ENCODE peak calls at places on chromosomes 16 and 17, in nine cellular contexts. N, M, S, D, C, T, F, V and Z are unnamed samples.

GRCh38 chr17:62705781-62706597 is 78.5 kb downstream of the MRC2 start:
- DNase-seq in N (peak; percentile 51), M (no peak), S (peak; percentile 64), D (no peak), C (peak; percentile 59), T (no peak), F (no peak), V (no peak), Z (no peak)

GRCh38 chr17:58239987-58240386 is 1.6 kb downstream of the LPO start:
- DNase-seq in N (no peak), M (no peak), S (no peak), D (no peak), C (no peak), T (no peak), F (no peak), V (no peak), Z (no peak)

GRCh38 chr17:83179811-83180210 is 100.4 kb downstream of the METRNL start:
- DNase-seq in N (no peak), M (peak; percentile 79), S (no peak), D (no peak), C (peak; percentile 48), T (no peak), F (no peak), V (no peak), Z (no peak)

GRCh38 chr17:78130439-78131101 is at the start of gene TMC8:
- DNase-seq in N (no peak), M (no peak), S (no peak), D (peak; percentile 51), C (no peak), T (peak; percentile 24), F (no peak), V (peak; percentile 96), Z (no peak)

GRCh38 chr17:81189670-81190530 is 23.9 kb upstream of the AATK start:
- DNase-seq in N (no peak), M (no peak), S (peak; percentile 49), D (no peak), C (no peak), T (no peak), F (no peak), V (no peak), Z (no peak)

GRCh38 chr16:3696425-3697218 is 20.7 kb downstream of the TRAP1 start:
- DNase-seq in N (no peak), M (no peak), S (no peak), D (peak; percentile 34), C (no peak), T (peak; percentile 59), F (no peak), V (no peak), Z (peak; percentile 69)

GRCh38 chr16:13134843-13135242 is 233.4 kb downstream of the SHISA9 start:
- DNase-seq in N (no peak), M (no peak), S (no peak), D (no peak), C (no peak), T (no peak), F (no peak), V (no peak), Z (no peak)

GRCh38 chr17:17728550-17729251 is 47.4 kb downstream of the RAI1 start:
- DNase-seq in N (no peak), M (no peak), S (no peak), D (peak; percentile 74), C (no peak), T (no peak), F (no peak), V (no peak), Z (no peak)

DNA sequence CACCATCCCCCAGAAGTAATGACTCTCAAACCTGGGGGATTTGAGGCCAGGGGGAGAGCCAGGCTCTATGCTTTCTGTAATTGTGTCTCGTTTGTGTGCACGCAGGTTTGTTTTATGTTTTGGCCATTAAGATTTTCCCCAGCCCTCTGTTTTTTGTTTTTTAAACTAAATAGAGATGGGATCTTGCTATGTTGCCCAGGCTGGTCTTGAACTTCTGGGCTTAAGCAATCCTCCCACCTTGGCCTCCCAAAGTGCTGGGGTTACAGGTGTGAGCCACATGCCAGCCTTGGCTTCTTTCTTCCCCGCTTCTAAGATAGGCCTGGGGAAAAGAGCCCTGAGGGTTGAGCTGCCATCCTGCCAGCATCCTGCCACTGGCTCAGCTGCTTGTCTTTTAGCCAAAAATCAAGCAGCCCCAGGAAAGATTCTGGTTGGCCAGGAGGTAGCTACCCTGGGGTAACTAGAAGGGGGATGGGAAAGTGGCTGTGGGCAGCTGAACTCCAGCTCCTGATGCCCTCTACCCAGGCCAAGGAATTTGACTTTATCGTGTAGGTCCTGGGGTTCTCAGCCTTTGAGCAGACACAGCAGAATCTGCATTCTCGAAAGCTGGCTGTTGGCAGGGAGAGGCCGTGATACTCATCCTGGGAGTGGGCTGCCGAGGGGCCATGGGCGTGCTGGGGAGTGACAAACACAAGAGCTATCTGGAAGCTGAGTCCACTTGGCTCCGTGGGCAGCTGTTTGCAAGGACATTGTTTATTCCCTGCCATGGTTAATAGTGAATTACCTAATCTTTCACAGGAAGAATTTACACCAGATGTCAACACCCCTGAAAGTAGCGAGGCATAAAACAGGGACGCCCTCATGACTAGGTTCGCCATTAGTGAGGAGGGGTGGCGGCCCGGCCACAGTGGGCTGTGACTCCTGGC is 18.5 kb downstream of the KDM8 start:
- DNase-seq in N (no peak), M (no peak), S (no peak), D (no peak), C (no peak), T (no peak), F (no peak), V (no peak), Z (no peak)
- H3K27ac ChIP-seq in N (no peak overlapping the region), M (peak overlapping the region; percentile 80), S (no peak overlapping the region), D (peak overlapping the region; percentile 73), C (peak overlapping the region; percentile 70), T (no peak overlapping the region), F (peak overlapping the region; percentile 8), V (no peak overlapping the region), Z (peak overlapping the region; percentile 34)

GRCh38 chr17:60390881-60391418 is 983 bp downstream of the USP32 start:
- DNase-seq in N (no peak), M (peak; percentile 92), S (no peak), D (peak; percentile 30), C (no peak), T (no peak), F (no peak), V (peak; percentile 32), Z (peak; percentile 29)

GRCh38 chr17:60391419-60392041 is 403 bp downstream of the USP32 start:
- DNase-seq in N (peak; percentile 17), M (no peak), S (peak; percentile 78), D (no peak), C (no peak), T (no peak), F (no peak), V (no peak), Z (no peak)

GRCh38 chr17:60392042-60392844 is at the start of gene USP32:
- DNase-seq in N (peak; percentile 95), M (peak; percentile 100), S (peak; percentile 99), D (peak; percentile 98), C (peak; percentile 99), T (peak; percentile 93), F (peak; percentile 97), V (peak; percentile 99), Z (peak; percentile 98)

GRCh38 chr17:60388742-60389141 is 3.2 kb downstream of the USP32 start:
- DNase-seq in N (no peak), M (no peak), S (peak; percentile 41), D (no peak), C (no peak), T (peak; percentile 34), F (no peak), V (no peak), Z (no peak)

DNA sequence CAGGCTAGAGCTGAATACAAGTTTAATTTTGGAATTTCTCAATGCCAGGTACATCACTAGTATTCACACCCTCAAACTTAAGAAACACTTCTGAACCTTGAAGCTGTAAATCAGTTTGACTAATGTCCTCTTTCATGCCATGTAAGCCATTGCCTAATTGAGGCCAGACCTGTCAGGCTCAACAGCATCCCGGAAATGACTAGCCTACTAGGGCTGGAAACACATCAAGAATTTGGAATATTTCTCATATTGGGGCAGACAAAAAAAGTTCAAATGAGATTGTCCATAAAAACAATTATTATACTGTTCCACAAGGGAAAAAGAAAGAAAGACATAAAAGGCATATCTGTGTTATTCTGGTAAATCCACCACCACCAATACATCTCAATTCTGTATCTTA is 1.7 kb downstream of the USP32 start:
- DNase-seq in N (no peak), M (no peak), S (no peak), D (no peak), C (no peak), T (no peak), F (no peak), V (peak; percentile 63), Z (no peak)
- TF ChIP-seq POLR2AphosphoS5 in N (no peak), M (no peak), S (no peak), D (peak; percentile 64), C (peak; percentile 65), T (no peak), F (peak; percentile 20), V (no peak), Z (peak; percentile 42)

GRCh38 chr16:31452631-31453106 is 6.6 kb upstream of the ARMC5 start:
- DNase-seq in N (no peak), M (no peak), S (peak; percentile 42), D (no peak), C (peak; percentile 58), T (peak; percentile 41), F (no peak), V (no peak), Z (no peak)
- H3K27ac ChIP-seq in N (no peak overlapping the region), M (peak overlapping the region; percentile 58), S (no peak overlapping the region), D (peak overlapping the region; percentile 61), C (peak overlapping the region; percentile 65), T (peak overlapping the region; percentile 71), F (peak overlapping the region; percentile 61), V (no peak overlapping the region), Z (peak overlapping the region; percentile 41)

GRCh38 chr16:75089486-75090202 is 26.9 kb downstream of the LDHD start:
- DNase-seq in N (no peak), M (no peak), S (peak; percentile 56), D (no peak), C (no peak), T (no peak), F (no peak), V (no peak), Z (no peak)

GRCh38 chr16:75088226-75088625 is 28.4 kb downstream of the LDHD start:
- DNase-seq in N (no peak), M (no peak), S (no peak), D (no peak), C (no peak), T (no peak), F (no peak), V (no peak), Z (no peak)

GRCh38 chr16:75087040-75087979 is 29.3 kb downstream of the LDHD start:
- DNase-seq in N (no peak), M (no peak), S (no peak), D (no peak), C (peak; percentile 75), T (peak; percentile 45), F (no peak), V (peak; percentile 58), Z (no peak)

GRCh38 chr16:75086281-75086680 is 30.3 kb downstream of the LDHD start:
- DNase-seq in N (no peak), M (no peak), S (no peak), D (no peak), C (no peak), T (no peak), F (no peak), V (no peak), Z (no peak)

DNA sequence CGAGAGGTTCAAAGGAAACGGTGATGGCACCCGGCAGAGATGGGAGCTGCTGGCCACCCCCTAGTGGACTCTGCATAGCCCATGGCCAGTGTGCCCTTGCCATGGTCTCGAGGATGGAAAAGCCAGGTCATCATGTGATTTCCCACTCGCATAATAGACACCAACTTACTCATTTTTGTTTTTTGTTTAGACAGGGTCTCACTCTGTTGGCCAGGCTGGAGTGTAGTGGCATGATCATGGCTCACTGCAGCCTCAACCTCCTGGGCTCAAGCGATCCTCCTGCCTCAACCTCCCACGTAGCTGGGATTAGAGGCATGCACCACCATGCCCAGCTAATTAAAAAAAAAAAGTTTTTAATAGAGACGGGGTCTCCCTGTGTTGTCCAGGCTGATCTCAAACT is 27.6 kb downstream of the LDHD start:
- DNase-seq in N (no peak), M (no peak), S (no peak), D (no peak), C (no peak), T (no peak), F (no peak), V (no peak), Z (no peak)
- TF ChIP-seq POLR2AphosphoS5 in N (no peak), M (no peak), S (no peak), D (no peak), C (no peak), T (no peak), F (no peak), V (no peak), Z (no peak)